ENCODE peak calls at places on chromosome 5, in six cellular contexts. One of them, this sample, is unnamed.

GRCh38 chr5:39217365-39218281 is 1.7 kb downstream of the FYB1 start:
- DNase-seq in CD8-positive, alpha-beta T cell: peak; percentile 81
- DNase-seq in left ventricle myocardium inferior: peak; percentile 55
- DNase-seq in adrenal gland: peak; percentile 89
- DNase-seq in A673: peak; percentile 80
- DNase-seq in fibroblast of lung: peak; percentile 85
- DNase-seq in this sample: peak; percentile 78

GRCh38 chr5:73998496-73998895 is 372.5 kb downstream of the ARHGEF28 start:
- DNase-seq in left ventricle myocardium inferior: no peak
- DNase-seq in fibroblast of lung: no peak
- DNase-seq in A673: no peak
- DNase-seq in CD8-positive, alpha-beta T cell: no peak
- DNase-seq in adrenal gland: no peak
- DNase-seq in this sample: no peak

GRCh38 chr5:54702470-54702869 is 184.9 kb downstream of the SNX18 start:
- DNase-seq in CD8-positive, alpha-beta T cell: no peak
- DNase-seq in A673: peak; percentile 93
- DNase-seq in left ventricle myocardium inferior: no peak
- DNase-seq in fibroblast of lung: no peak
- DNase-seq in adrenal gland: no peak
- DNase-seq in this sample: no peak

GRCh38 chr5:374631-375335 is 53.3 kb downstream of the AHRR start:
- DNase-seq in A673: no peak
- DNase-seq in left ventricle myocardium inferior: no peak
- DNase-seq in CD8-positive, alpha-beta T cell: no peak
- DNase-seq in adrenal gland: peak; percentile 17
- DNase-seq in fibroblast of lung: no peak
- DNase-seq in this sample: no peak

GRCh38 chr5:126368239-126368812 is 54.9 kb upstream of the GRAMD2B start:
- DNase-seq in adrenal gland: no peak
- DNase-seq in fibroblast of lung: peak; percentile 52
- DNase-seq in left ventricle myocardium inferior: no peak
- DNase-seq in A673: no peak
- DNase-seq in CD8-positive, alpha-beta T cell: no peak
- DNase-seq in this sample: peak; percentile 33

GRCh38 chr5:127400946-127401670 is 110.5 kb downstream of the MEGF10 start:
- DNase-seq in fibroblast of lung: no peak
- DNase-seq in adrenal gland: no peak
- DNase-seq in A673: no peak
- DNase-seq in CD8-positive, alpha-beta T cell: no peak
- DNase-seq in left ventricle myocardium inferior: no peak
- DNase-seq in this sample: no peak

GRCh38 chr5:94268226-94268625 is 350.2 kb downstream of the KIAA0825 start:
- DNase-seq in left ventricle myocardium inferior: no peak
- DNase-seq in fibroblast of lung: no peak
- DNase-seq in A673: no peak
- DNase-seq in adrenal gland: no peak
- DNase-seq in CD8-positive, alpha-beta T cell: no peak
- DNase-seq in this sample: no peak

GRCh38 chr5:78758169-78758839 is 109.7 kb upstream of the LHFPL2 start:
- DNase-seq in fibroblast of lung: peak; percentile 90
- DNase-seq in adrenal gland: no peak
- DNase-seq in A673: no peak
- DNase-seq in CD8-positive, alpha-beta T cell: no peak
- DNase-seq in left ventricle myocardium inferior: no peak
- DNase-seq in this sample: no peak

GRCh38 chr5:146565764-146566163 is 49.8 kb upstream of the GPR151 start:
- DNase-seq in adrenal gland: peak; percentile 69
- DNase-seq in A673: peak; percentile 82
- DNase-seq in fibroblast of lung: peak; percentile 44
- DNase-seq in CD8-positive, alpha-beta T cell: peak; percentile 51
- DNase-seq in left ventricle myocardium inferior: no peak
- DNase-seq in this sample: peak; percentile 63

DNA sequence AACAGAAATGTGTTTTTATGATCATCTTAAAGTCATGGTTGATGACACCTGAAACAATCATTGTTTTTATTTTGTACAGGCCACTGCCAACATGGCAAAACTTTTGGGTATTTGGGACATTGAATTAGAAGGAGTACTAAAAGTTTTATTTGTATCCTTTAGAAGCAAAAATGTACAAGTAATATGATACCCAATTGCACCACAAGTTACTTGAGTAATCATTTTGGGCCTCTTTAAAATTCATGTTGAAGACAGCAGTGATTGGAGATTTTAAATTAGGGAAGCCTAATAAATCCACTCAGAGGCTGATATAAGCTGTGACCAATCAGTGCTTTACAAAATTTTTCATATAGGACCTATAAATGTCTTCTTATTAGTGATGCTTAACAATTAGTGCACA is 212.9 kb downstream of the MARCHF11 start:
- DNase-seq in adrenal gland: no peak
- DNase-seq in A673: no peak
- DNase-seq in fibroblast of lung: peak; percentile 63
- DNase-seq in CD8-positive, alpha-beta T cell: no peak
- DNase-seq in left ventricle myocardium inferior: no peak
- DNase-seq in this sample: no peak
- H3K36me3 ChIP-seq in adrenal gland: no peaks in the 10 kb centered on the region
- H3K36me3 ChIP-seq in A673: no peaks in the 10 kb centered on the region
- H3K36me3 ChIP-seq in fibroblast of lung: no peaks in the 10 kb centered on the region
- H3K36me3 ChIP-seq in CD8-positive, alpha-beta T cell: no peaks in the 10 kb centered on the region
- H3K36me3 ChIP-seq in left ventricle myocardium inferior: no peaks in the 10 kb centered on the region
- H3K36me3 ChIP-seq in this sample: no peaks in the 10 kb centered on the region

GRCh38 chr5:178474562-178475184 is 115.5 kb downstream of the COL23A1 start:
- DNase-seq in A673: no peak
- DNase-seq in left ventricle myocardium inferior: no peak
- DNase-seq in CD8-positive, alpha-beta T cell: no peak
- DNase-seq in adrenal gland: no peak
- DNase-seq in fibroblast of lung: no peak
- DNase-seq in this sample: no peak

GRCh38 chr5:178471666-178472065 is 118.5 kb downstream of the COL23A1 start:
- DNase-seq in A673: no peak
- DNase-seq in adrenal gland: no peak
- DNase-seq in CD8-positive, alpha-beta T cell: no peak
- DNase-seq in left ventricle myocardium inferior: no peak
- DNase-seq in fibroblast of lung: no peak
- DNase-seq in this sample: no peak

GRCh38 chr5:178472138-178472537 is 118.1 kb downstream of the COL23A1 start:
- DNase-seq in A673: no peak
- DNase-seq in fibroblast of lung: no peak
- DNase-seq in adrenal gland: no peak
- DNase-seq in CD8-positive, alpha-beta T cell: no peak
- DNase-seq in left ventricle myocardium inferior: no peak
- DNase-seq in this sample: no peak

GRCh38 chr5:178476531-178476930 is 113.7 kb downstream of the COL23A1 start:
- DNase-seq in CD8-positive, alpha-beta T cell: no peak
- DNase-seq in left ventricle myocardium inferior: no peak
- DNase-seq in adrenal gland: peak; percentile 16
- DNase-seq in fibroblast of lung: no peak
- DNase-seq in A673: no peak
- DNase-seq in this sample: peak; percentile 12

DNA sequence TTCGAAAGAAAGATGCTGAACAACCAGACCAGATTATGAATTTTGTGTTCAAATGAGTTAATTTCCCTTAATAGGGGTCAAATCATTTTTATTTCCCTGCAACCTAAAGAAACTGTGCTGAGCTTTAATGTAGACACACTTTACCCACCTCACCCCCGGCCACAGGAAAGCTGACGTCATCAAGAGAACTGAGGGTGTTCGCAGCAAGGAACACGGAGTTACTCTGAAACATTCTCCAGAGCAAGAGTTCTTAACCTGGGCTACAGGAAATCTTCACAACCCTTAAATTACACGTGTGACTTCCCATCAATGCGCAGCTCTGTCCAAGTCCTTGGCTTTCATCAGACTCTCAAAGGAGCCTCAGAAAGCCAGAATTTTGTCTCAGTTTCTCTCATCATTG is 116.3 kb downstream of the COL23A1 start:
- DNase-seq in fibroblast of lung: no peak
- DNase-seq in CD8-positive, alpha-beta T cell: no peak
- DNase-seq in A673: no peak
- DNase-seq in adrenal gland: no peak
- DNase-seq in left ventricle myocardium inferior: no peak
- DNase-seq in this sample: no peak
- H3K36me3 ChIP-seq in fibroblast of lung: no peaks in the 10 kb centered on the region
- H3K36me3 ChIP-seq in CD8-positive, alpha-beta T cell: no peaks in the 10 kb centered on the region
- H3K36me3 ChIP-seq in A673: no peaks in the 10 kb centered on the region
- H3K36me3 ChIP-seq in adrenal gland: no peaks in the 10 kb centered on the region
- H3K36me3 ChIP-seq in left ventricle myocardium inferior: no peaks in the 10 kb centered on the region
- H3K36me3 ChIP-seq in this sample: no peaks in the 10 kb centered on the region

GRCh38 chr5:15694694-15695093 is 194.7 kb downstream of the FBXL7 start:
- DNase-seq in fibroblast of lung: peak; percentile 76
- DNase-seq in left ventricle myocardium inferior: no peak
- DNase-seq in adrenal gland: no peak
- DNase-seq in CD8-positive, alpha-beta T cell: no peak
- DNase-seq in A673: no peak
- DNase-seq in this sample: no peak

GRCh38 chr5:15695171-15695676 is 195.2 kb downstream of the FBXL7 start:
- DNase-seq in A673: no peak
- DNase-seq in adrenal gland: no peak
- DNase-seq in left ventricle myocardium inferior: no peak
- DNase-seq in fibroblast of lung: peak; percentile 36
- DNase-seq in CD8-positive, alpha-beta T cell: no peak
- DNase-seq in this sample: no peak

GRCh38 chr5:15693933-15694332 is 194.0 kb downstream of the FBXL7 start:
- DNase-seq in fibroblast of lung: no peak
- DNase-seq in adrenal gland: no peak
- DNase-seq in A673: no peak
- DNase-seq in CD8-positive, alpha-beta T cell: no peak
- DNase-seq in left ventricle myocardium inferior: no peak
- DNase-seq in this sample: no peak

GRCh38 chr5:15691536-15691935 is 191.6 kb downstream of the FBXL7 start:
- DNase-seq in adrenal gland: no peak
- DNase-seq in fibroblast of lung: peak; percentile 72
- DNase-seq in CD8-positive, alpha-beta T cell: no peak
- DNase-seq in left ventricle myocardium inferior: no peak
- DNase-seq in A673: no peak
- DNase-seq in this sample: no peak

DNA sequence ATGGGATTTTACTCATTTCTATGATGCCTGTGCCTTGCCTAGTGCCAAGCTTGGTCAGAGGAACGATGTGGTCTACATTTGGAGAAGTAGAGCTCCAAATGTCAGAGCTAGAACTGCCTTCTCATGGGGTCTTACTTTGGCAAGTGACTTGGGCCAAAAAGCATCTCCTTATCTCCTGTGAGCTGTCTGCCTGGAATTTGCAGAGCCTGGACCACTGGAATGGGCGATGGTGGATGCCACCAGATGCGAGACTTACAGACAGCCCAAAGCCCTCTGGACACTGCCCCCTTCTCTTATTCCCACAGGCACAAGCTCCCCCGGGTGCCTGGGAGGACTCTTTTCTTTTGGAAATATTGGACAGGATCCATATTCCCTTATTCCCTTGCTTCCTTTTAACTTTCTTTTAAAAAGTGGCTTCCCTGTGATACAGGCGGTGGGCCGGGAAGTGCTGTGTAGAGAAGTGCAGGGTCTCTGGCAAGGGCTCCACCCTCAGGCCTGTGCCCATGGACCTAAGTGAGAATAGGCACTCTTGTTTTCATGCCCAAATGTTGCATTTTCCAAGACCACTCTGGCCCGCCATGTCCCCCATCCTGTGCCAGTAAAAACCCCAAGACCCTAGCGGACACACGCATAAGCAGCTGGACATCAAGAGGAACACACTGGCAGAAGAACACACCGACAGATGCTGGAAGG is 193.2 kb downstream of the FBXL7 start:
- DNase-seq in adrenal gland: no peak
- DNase-seq in A673: no peak
- DNase-seq in left ventricle myocardium inferior: no peak
- DNase-seq in fibroblast of lung: no peak
- DNase-seq in CD8-positive, alpha-beta T cell: no peak
- DNase-seq in this sample: no peak
- H3K36me3 ChIP-seq in adrenal gland: no peaks in the 10 kb centered on the region
- H3K36me3 ChIP-seq in A673: no peaks in the 10 kb centered on the region
- H3K36me3 ChIP-seq in left ventricle myocardium inferior: no peaks in the 10 kb centered on the region
- H3K36me3 ChIP-seq in fibroblast of lung: no peaks in the 10 kb centered on the region
- H3K36me3 ChIP-seq in CD8-positive, alpha-beta T cell: no peaks in the 10 kb centered on the region
- H3K36me3 ChIP-seq in this sample: no peaks in the 10 kb centered on the region

GRCh38 chr5:15069407-15069905 is 197.9 kb upstream of the ANKH start:
- DNase-seq in adrenal gland: no peak
- DNase-seq in CD8-positive, alpha-beta T cell: no peak
- DNase-seq in A673: no peak
- DNase-seq in fibroblast of lung: no peak
- DNase-seq in left ventricle myocardium inferior: no peak
- DNase-seq in this sample: no peak

GRCh38 chr5:15074651-15075050 is 203.1 kb upstream of the ANKH start:
- DNase-seq in fibroblast of lung: no peak
- DNase-seq in adrenal gland: no peak
- DNase-seq in CD8-positive, alpha-beta T cell: no peak
- DNase-seq in A673: no peak
- DNase-seq in left ventricle myocardium inferior: no peak
- DNase-seq in this sample: no peak

GRCh38 chr5:15073453-15073852 is 201.9 kb upstream of the ANKH start:
- DNase-seq in left ventricle myocardium inferior: no peak
- DNase-seq in adrenal gland: no peak
- DNase-seq in A673: no peak
- DNase-seq in CD8-positive, alpha-beta T cell: no peak
- DNase-seq in fibroblast of lung: no peak
- DNase-seq in this sample: no peak
- H3K36me3 ChIP-seq in left ventricle myocardium inferior: no peaks in the 10 kb centered on the region
- H3K36me3 ChIP-seq in adrenal gland: no peaks in the 10 kb centered on the region
- H3K36me3 ChIP-seq in A673: no peaks in the 10 kb centered on the region
- H3K36me3 ChIP-seq in CD8-positive, alpha-beta T cell: no peaks in the 10 kb centered on the region
- H3K36me3 ChIP-seq in fibroblast of lung: no peaks in the 10 kb centered on the region
- H3K36me3 ChIP-seq in this sample: no peaks in the 10 kb centered on the region

GRCh38 chr5:24068507-24068906 is 561.1 kb downstream of the PRDM9 start:
- DNase-seq in left ventricle myocardium inferior: no peak
- DNase-seq in A673: no peak
- DNase-seq in adrenal gland: no peak
- DNase-seq in CD8-positive, alpha-beta T cell: no peak
- DNase-seq in fibroblast of lung: no peak
- DNase-seq in this sample: no peak

GRCh38 chr5:24073097-24073496 is 565.7 kb downstream of the PRDM9 start:
- DNase-seq in left ventricle myocardium inferior: no peak
- DNase-seq in A673: no peak
- DNase-seq in CD8-positive, alpha-beta T cell: no peak
- DNase-seq in fibroblast of lung: no peak
- DNase-seq in adrenal gland: no peak
- DNase-seq in this sample: no peak

GRCh38 chr5:24065786-24066185 is 558.4 kb downstream of the PRDM9 start:
- DNase-seq in left ventricle myocardium inferior: no peak
- DNase-seq in CD8-positive, alpha-beta T cell: no peak
- DNase-seq in adrenal gland: no peak
- DNase-seq in fibroblast of lung: no peak
- DNase-seq in A673: no peak
- DNase-seq in this sample: no peak

DNA sequence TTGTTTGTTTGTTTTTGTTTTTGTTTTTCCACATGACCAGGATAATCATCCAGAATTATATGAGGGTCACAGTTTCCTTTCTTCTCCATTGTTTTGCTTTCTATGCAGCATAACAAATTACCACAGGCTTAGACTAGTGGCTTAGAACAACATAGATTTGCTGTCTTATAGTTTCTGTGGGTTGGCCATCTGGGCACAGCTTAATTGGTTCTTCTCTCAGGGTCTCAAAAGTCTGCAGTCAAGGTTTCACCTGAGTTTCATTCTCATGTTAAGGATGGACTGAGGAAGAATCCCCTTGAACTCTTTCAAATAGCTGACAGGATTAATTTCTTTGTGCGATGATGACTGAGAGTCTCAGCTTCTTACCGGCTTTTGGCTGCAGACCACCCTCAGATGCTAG is 559.8 kb downstream of the PRDM9 start:
- DNase-seq in A673: no peak
- DNase-seq in CD8-positive, alpha-beta T cell: no peak
- DNase-seq in adrenal gland: no peak
- DNase-seq in fibroblast of lung: no peak
- DNase-seq in left ventricle myocardium inferior: no peak
- DNase-seq in this sample: no peak
- H3K36me3 ChIP-seq in A673: no peaks in the 10 kb centered on the region
- H3K36me3 ChIP-seq in CD8-positive, alpha-beta T cell: no peaks in the 10 kb centered on the region
- H3K36me3 ChIP-seq in adrenal gland: no peaks in the 10 kb centered on the region
- H3K36me3 ChIP-seq in fibroblast of lung: no peaks in the 10 kb centered on the region
- H3K36me3 ChIP-seq in left ventricle myocardium inferior: no peaks in the 10 kb centered on the region
- H3K36me3 ChIP-seq in this sample: no peaks in the 10 kb centered on the region

This sample was measured in body of pancreas.